ENCODE peak calls at places on chromosomes 13 and 19, in five cellular contexts. One of them, this sample, is unnamed.

GRCh38 chr13:99028890-99029289 is 51.0 kb upstream of the DOCK9 start:
- DNase-seq in epithelial cell of proximal tubule: no peak
- DNase-seq in ascending aorta: no peak
- DNase-seq in HAP-1: no peak
- DNase-seq in HFF-Myc: no peak
- DNase-seq in this sample: no peak

GRCh38 chr13:33911521-33911920 is 93.6 kb downstream of the RFC3 start:
- DNase-seq in epithelial cell of proximal tubule: no peak
- DNase-seq in ascending aorta: no peak
- DNase-seq in HAP-1: no peak
- DNase-seq in HFF-Myc: no peak
- DNase-seq in this sample: no peak

GRCh38 chr13:109602356-109602755 is 184.0 kb downstream of the IRS2 start:
- DNase-seq in epithelial cell of proximal tubule: no peak
- DNase-seq in ascending aorta: no peak
- DNase-seq in HAP-1: no peak
- DNase-seq in HFF-Myc: no peak
- DNase-seq in this sample: no peak

GRCh38 chr13:85910962-85911361 is 111.7 kb upstream of the SLITRK6 start:
- DNase-seq in epithelial cell of proximal tubule: no peak
- DNase-seq in ascending aorta: no peak
- DNase-seq in HAP-1: no peak
- DNase-seq in HFF-Myc: no peak
- DNase-seq in this sample: no peak

GRCh38 chr13:74090397-74090796 is 43.8 kb downstream of the KLF12 start:
- DNase-seq in epithelial cell of proximal tubule: no peak
- DNase-seq in ascending aorta: no peak
- DNase-seq in HAP-1: no peak
- DNase-seq in HFF-Myc: no peak
- DNase-seq in this sample: no peak

GRCh38 chr13:46270416-46270815 is 58.7 kb downstream of the LRRC63 start:
- DNase-seq in epithelial cell of proximal tubule: no peak
- DNase-seq in ascending aorta: no peak
- DNase-seq in HAP-1: no peak
- DNase-seq in HFF-Myc: no peak
- DNase-seq in this sample: no peak

GRCh38 chr19:33316521-33317284 is 14.4 kb upstream of the CEBPA start:
- DNase-seq in epithelial cell of proximal tubule: no peak
- DNase-seq in ascending aorta: no peak
- DNase-seq in HAP-1: no peak
- DNase-seq in HFF-Myc: no peak
- DNase-seq in this sample: no peak

GRCh38 chr13:64446372-64446771 is 2783.8 kb downstream of the PCDH9 start:
- DNase-seq in epithelial cell of proximal tubule: peak
- DNase-seq in ascending aorta: no peak
- DNase-seq in HAP-1: peak
- DNase-seq in HFF-Myc: no peak
- DNase-seq in this sample: no peak

GRCh38 chr13:43298799-43299198 is 275.4 kb downstream of the DNAJC15 start:
- DNase-seq in epithelial cell of proximal tubule: no peak
- DNase-seq in ascending aorta: no peak
- DNase-seq in HAP-1: no peak
- DNase-seq in HFF-Myc: no peak
- DNase-seq in this sample: no peak

GRCh38 chr19:12665646-12666304 is 767 bp downstream of the MAN2B1 start:
- DNase-seq in epithelial cell of proximal tubule: no peak
- DNase-seq in ascending aorta: no peak
- DNase-seq in HAP-1: no peak
- DNase-seq in HFF-Myc: no peak
- DNase-seq in this sample: no peak

GRCh38 chr19:1136201-1136600 is 32.4 kb downstream of the GPX4 start:
- DNase-seq in epithelial cell of proximal tubule: no peak
- DNase-seq in ascending aorta: no peak
- DNase-seq in HAP-1: no peak
- DNase-seq in HFF-Myc: no peak
- DNase-seq in this sample: no peak

GRCh38 chr19:51565583-51565982 is 5.5 kb upstream of the ZNF175 start:
- DNase-seq in epithelial cell of proximal tubule: no peak
- DNase-seq in ascending aorta: no peak
- DNase-seq in HAP-1: no peak
- DNase-seq in HFF-Myc: no peak
- DNase-seq in this sample: no peak

GRCh38 chr13:80166352-80166751 is 174.6 kb downstream of the SPRY2 start:
- DNase-seq in epithelial cell of proximal tubule: no peak
- DNase-seq in ascending aorta: no peak
- DNase-seq in HAP-1: no peak
- DNase-seq in HFF-Myc: no peak
- DNase-seq in this sample: no peak

GRCh38 chr13:112113355-112113754 is 46.4 kb downstream of the SOX1 start:
- DNase-seq in epithelial cell of proximal tubule: no peak
- DNase-seq in ascending aorta: no peak
- DNase-seq in HAP-1: no peak
- DNase-seq in HFF-Myc: no peak
- DNase-seq in this sample: no peak

DNA sequence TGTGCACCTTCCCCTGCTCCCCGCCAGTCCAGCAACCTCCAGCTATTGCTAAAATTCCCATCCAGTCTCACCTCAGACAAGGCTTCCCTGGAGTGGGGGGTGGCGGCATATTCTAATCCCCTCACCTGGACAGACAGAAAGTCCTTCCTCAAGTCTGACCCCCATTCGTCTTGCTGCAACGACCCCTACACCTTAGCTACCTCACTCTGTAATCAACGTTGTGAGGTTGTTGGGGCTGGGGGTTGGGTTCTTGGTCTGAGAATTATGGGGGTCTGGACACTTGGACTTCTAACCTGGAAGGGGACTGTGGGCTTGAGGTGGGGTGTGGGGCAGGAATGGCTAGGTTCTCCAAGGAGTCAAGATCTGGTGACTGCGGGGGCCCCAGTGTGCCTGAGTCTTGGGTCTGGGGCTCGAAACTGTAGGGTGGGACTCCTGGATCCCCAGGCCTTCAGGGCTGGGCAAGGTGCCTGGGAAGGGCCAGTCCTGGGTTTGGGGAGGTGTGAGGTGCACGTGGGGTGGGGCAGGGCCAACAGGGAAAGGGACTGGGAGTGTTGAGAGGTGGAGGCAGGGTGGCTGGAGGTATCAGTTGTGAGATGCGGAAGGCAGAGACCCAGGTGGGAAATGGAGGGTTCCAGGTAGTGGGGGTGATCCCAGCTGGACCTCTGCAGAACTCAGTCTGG is 1.3 kb downstream of the FOXA3 start:
- DNase-seq in epithelial cell of proximal tubule: no peak
- DNase-seq in ascending aorta: no peak
- DNase-seq in HAP-1: no peak
- DNase-seq in HFF-Myc: no peak
- DNase-seq in this sample: no peak
- H3K4me3 ChIP-seq in epithelial cell of proximal tubule: peak
- H3K4me3 ChIP-seq in ascending aorta: no peak
- H3K4me3 ChIP-seq in HAP-1: no peak
- H3K4me3 ChIP-seq in HFF-Myc: no peak
- H3K4me3 ChIP-seq in this sample: no peak

GRCh38 chr19:7197169-7197759 is 97.0 kb downstream of the INSR start:
- DNase-seq in epithelial cell of proximal tubule: peak
- DNase-seq in ascending aorta: peak
- DNase-seq in HAP-1: peak
- DNase-seq in HFF-Myc: peak
- DNase-seq in this sample: peak
- H3K4me3 ChIP-seq in epithelial cell of proximal tubule: peak
- H3K4me3 ChIP-seq in ascending aorta: peak
- H3K4me3 ChIP-seq in HAP-1: peak
- H3K4me3 ChIP-seq in HFF-Myc: peak
- H3K4me3 ChIP-seq in this sample: peak

GRCh38 chr19:35746556-35746955 is 1.1 kb downstream of the PSENEN start:
- DNase-seq in epithelial cell of proximal tubule: no peak
- DNase-seq in ascending aorta: no peak
- DNase-seq in HAP-1: no peak
- DNase-seq in HFF-Myc: no peak
- DNase-seq in this sample: no peak
- H3K4me3 ChIP-seq in epithelial cell of proximal tubule: peak
- H3K4me3 ChIP-seq in ascending aorta: peak
- H3K4me3 ChIP-seq in HAP-1: peak
- H3K4me3 ChIP-seq in HFF-Myc: peak
- H3K4me3 ChIP-seq in this sample: peak

GRCh38 chr19:29842471-29843179 is 30.8 kb downstream of the CCNE1 start:
- DNase-seq in epithelial cell of proximal tubule: no peak
- DNase-seq in ascending aorta: no peak
- DNase-seq in HAP-1: no peak
- DNase-seq in HFF-Myc: no peak
- DNase-seq in this sample: no peak

GRCh38 chr19:29844891-29845575 is 33.2 kb downstream of the CCNE1 start:
- DNase-seq in epithelial cell of proximal tubule: peak
- DNase-seq in ascending aorta: peak
- DNase-seq in HAP-1: peak
- DNase-seq in HFF-Myc: peak
- DNase-seq in this sample: peak

GRCh38 chr19:29841209-29841558 is 29.4 kb downstream of the CCNE1 start:
- DNase-seq in epithelial cell of proximal tubule: no peak
- DNase-seq in ascending aorta: no peak
- DNase-seq in HAP-1: no peak
- DNase-seq in HFF-Myc: no peak
- DNase-seq in this sample: no peak

GRCh38 chr19:29841559-29842367 is 30.0 kb downstream of the CCNE1 start:
- DNase-seq in epithelial cell of proximal tubule: no peak
- DNase-seq in ascending aorta: no peak
- DNase-seq in HAP-1: peak
- DNase-seq in HFF-Myc: peak
- DNase-seq in this sample: no peak

DNA sequence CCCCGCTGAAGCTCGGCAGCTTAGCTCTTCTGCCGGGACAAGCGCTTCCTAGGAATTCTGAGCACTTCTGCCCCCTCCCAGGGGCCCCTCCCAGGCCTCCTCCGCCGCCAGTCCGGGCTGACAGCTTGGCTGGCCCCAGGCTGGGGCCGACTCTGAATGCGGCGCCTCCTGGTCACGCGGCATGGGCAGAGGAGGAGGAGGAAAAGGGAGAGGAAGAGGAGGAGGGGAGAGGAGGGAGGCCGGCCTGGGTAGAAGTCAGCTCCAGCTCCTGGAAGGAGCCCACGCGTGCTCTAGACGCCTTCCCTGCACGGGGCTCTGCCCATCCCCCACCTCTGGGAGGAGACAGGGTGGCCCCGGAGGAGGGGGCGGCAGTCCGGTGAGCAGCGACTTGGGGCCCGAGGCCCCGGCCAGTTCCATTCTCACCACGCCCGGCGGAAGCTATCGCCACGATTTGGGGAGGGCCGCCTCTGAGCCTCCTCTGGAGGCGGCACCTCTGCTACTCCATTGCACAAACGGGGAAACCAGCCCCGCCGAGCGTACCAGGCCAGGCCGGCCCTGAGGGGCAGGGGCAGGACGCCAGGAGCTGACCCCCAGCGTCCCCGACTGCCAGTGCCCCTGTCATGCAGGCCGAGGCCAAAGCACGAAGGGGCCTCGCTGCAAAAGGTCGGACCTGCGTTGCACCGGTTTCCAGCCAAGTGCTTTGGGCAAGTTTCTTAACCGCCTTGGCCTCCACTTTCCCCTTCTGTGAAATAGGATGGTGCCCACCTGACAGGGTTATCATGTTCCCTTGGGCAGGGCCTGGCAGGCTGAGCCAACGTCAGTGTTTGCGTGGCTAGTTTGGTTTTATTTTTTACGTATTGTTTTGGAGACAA is 31.6 kb downstream of the CCNE1 start:
- DNase-seq in epithelial cell of proximal tubule: no peak
- DNase-seq in ascending aorta: no peak
- DNase-seq in HAP-1: no peak
- DNase-seq in HFF-Myc: no peak
- DNase-seq in this sample: peak
- H3K4me3 ChIP-seq in epithelial cell of proximal tubule: peak
- H3K4me3 ChIP-seq in ascending aorta: peak
- H3K4me3 ChIP-seq in HAP-1: no peak
- H3K4me3 ChIP-seq in HFF-Myc: peak
- H3K4me3 ChIP-seq in this sample: peak

GRCh38 chr13:106796280-106797047 is 228.5 kb upstream of the ARGLU1 start:
- DNase-seq in epithelial cell of proximal tubule: no peak
- DNase-seq in ascending aorta: no peak
- DNase-seq in HAP-1: no peak
- DNase-seq in HFF-Myc: no peak
- DNase-seq in this sample: no peak
- H3K4me3 ChIP-seq in epithelial cell of proximal tubule: no peak
- H3K4me3 ChIP-seq in ascending aorta: no peak
- H3K4me3 ChIP-seq in HAP-1: no peak
- H3K4me3 ChIP-seq in HFF-Myc: no peak
- H3K4me3 ChIP-seq in this sample: no peak

GRCh38 chr19:29309637-29310036 is 96.7 kb upstream of the UQCRFS1 start:
- DNase-seq in epithelial cell of proximal tubule: no peak
- DNase-seq in ascending aorta: no peak
- DNase-seq in HAP-1: no peak
- DNase-seq in HFF-Myc: no peak
- DNase-seq in this sample: no peak
- H3K4me3 ChIP-seq in epithelial cell of proximal tubule: no peak
- H3K4me3 ChIP-seq in ascending aorta: no peak
- H3K4me3 ChIP-seq in HAP-1: no peak
- H3K4me3 ChIP-seq in HFF-Myc: no peak
- H3K4me3 ChIP-seq in this sample: no peak

GRCh38 chr13:41005709-41006108 is 13.4 kb downstream of the ELF1 start:
- DNase-seq in epithelial cell of proximal tubule: no peak
- DNase-seq in ascending aorta: no peak
- DNase-seq in HAP-1: no peak
- DNase-seq in HFF-Myc: no peak
- DNase-seq in this sample: no peak

GRCh38 chr13:41007359-41008118 is 11.6 kb downstream of the ELF1 start:
- DNase-seq in epithelial cell of proximal tubule: no peak
- DNase-seq in ascending aorta: no peak
- DNase-seq in HAP-1: no peak
- DNase-seq in HFF-Myc: no peak
- DNase-seq in this sample: no peak

GRCh38 chr13:41006296-41006695 is 12.8 kb downstream of the ELF1 start:
- DNase-seq in epithelial cell of proximal tubule: no peak
- DNase-seq in ascending aorta: no peak
- DNase-seq in HAP-1: no peak
- DNase-seq in HFF-Myc: no peak
- DNase-seq in this sample: no peak

GRCh38 chr13:41006951-41007350 is 12.2 kb downstream of the ELF1 start:
- DNase-seq in epithelial cell of proximal tubule: no peak
- DNase-seq in ascending aorta: no peak
- DNase-seq in HAP-1: no peak
- DNase-seq in HFF-Myc: no peak
- DNase-seq in this sample: no peak

GRCh38 chr13:41008349-41008980 is 10.7 kb downstream of the ELF1 start:
- DNase-seq in epithelial cell of proximal tubule: no peak
- DNase-seq in ascending aorta: no peak
- DNase-seq in HAP-1: no peak
- DNase-seq in HFF-Myc: no peak
- DNase-seq in this sample: no peak
- H3K4me3 ChIP-seq in epithelial cell of proximal tubule: no peak
- H3K4me3 ChIP-seq in ascending aorta: no peak
- H3K4me3 ChIP-seq in HAP-1: no peak
- H3K4me3 ChIP-seq in HFF-Myc: no peak
- H3K4me3 ChIP-seq in this sample: no peak